ENCODE peak calls at places on chromosome 1, in six cellular contexts. One of them, this sample, is unnamed.

GRCh38 chr1:12245733-12246132 is 15.9 kb downstream of the VPS13D start:
- DNase-seq in CD4-positive, CD25-positive, alpha-beta regulatory T cell: no peak
- DNase-seq in renal cortical epithelial cell: no peak
- DNase-seq in HFFc6: no peak
- DNase-seq in hepatocyte: no peak
- DNase-seq in activated T-cell treated with anti-CD3 and anti-CD28 coated beads for 1 hour: no peak
- DNase-seq in this sample: peak

GRCh38 chr1:225441314-225442119 is 13.7 kb upstream of the LBR start:
- DNase-seq in HFFc6: no peak
- DNase-seq in activated T-cell treated with anti-CD3 and anti-CD28 coated beads for 1 hour: no peak
- DNase-seq in hepatocyte: peak
- DNase-seq in renal cortical epithelial cell: peak
- DNase-seq in CD4-positive, CD25-positive, alpha-beta regulatory T cell: no peak
- DNase-seq in this sample: no peak

GRCh38 chr1:60989745-60990718 is 92.3 kb upstream of the NFIA start:
- DNase-seq in HFFc6: peak
- DNase-seq in hepatocyte: peak
- DNase-seq in renal cortical epithelial cell: no peak
- DNase-seq in CD4-positive, CD25-positive, alpha-beta regulatory T cell: no peak
- DNase-seq in activated T-cell treated with anti-CD3 and anti-CD28 coated beads for 1 hour: no peak
- DNase-seq in this sample: no peak

GRCh38 chr1:77594366-77595112 is 87.9 kb downstream of the ZZZ3 start:
- DNase-seq in hepatocyte: no peak
- DNase-seq in CD4-positive, CD25-positive, alpha-beta regulatory T cell: no peak
- DNase-seq in renal cortical epithelial cell: no peak
- DNase-seq in HFFc6: no peak
- DNase-seq in activated T-cell treated with anti-CD3 and anti-CD28 coated beads for 1 hour: no peak
- DNase-seq in this sample: no peak

GRCh38 chr1:19036701-19037605 is 80.5 kb upstream of the IFFO2 start:
- DNase-seq in renal cortical epithelial cell: no peak
- DNase-seq in HFFc6: no peak
- DNase-seq in hepatocyte: no peak
- DNase-seq in CD4-positive, CD25-positive, alpha-beta regulatory T cell: no peak
- DNase-seq in activated T-cell treated with anti-CD3 and anti-CD28 coated beads for 1 hour: no peak
- DNase-seq in this sample: no peak

GRCh38 chr1:241610056-241610815 is 29.9 kb downstream of the CHML start:
- DNase-seq in activated T-cell treated with anti-CD3 and anti-CD28 coated beads for 1 hour: no peak
- DNase-seq in CD4-positive, CD25-positive, alpha-beta regulatory T cell: no peak
- DNase-seq in renal cortical epithelial cell: no peak
- DNase-seq in hepatocyte: peak
- DNase-seq in HFFc6: no peak
- DNase-seq in this sample: no peak

GRCh38 chr1:81432654-81433109 is 368.1 kb upstream of the ADGRL2 start:
- DNase-seq in HFFc6: no peak
- DNase-seq in activated T-cell treated with anti-CD3 and anti-CD28 coated beads for 1 hour: no peak
- DNase-seq in renal cortical epithelial cell: no peak
- DNase-seq in CD4-positive, CD25-positive, alpha-beta regulatory T cell: no peak
- DNase-seq in hepatocyte: no peak
- DNase-seq in this sample: no peak

GRCh38 chr1:214289574-214290272 is 8.8 kb downstream of the SMYD2 start:
- DNase-seq in renal cortical epithelial cell: no peak
- DNase-seq in hepatocyte: no peak
- DNase-seq in activated T-cell treated with anti-CD3 and anti-CD28 coated beads for 1 hour: no peak
- DNase-seq in CD4-positive, CD25-positive, alpha-beta regulatory T cell: no peak
- DNase-seq in HFFc6: no peak
- DNase-seq in this sample: no peak

GRCh38 chr1:160781914-160782689 is 13.9 kb upstream of the LY9 start:
- DNase-seq in renal cortical epithelial cell: no peak
- DNase-seq in HFFc6: no peak
- DNase-seq in hepatocyte: no peak
- DNase-seq in activated T-cell treated with anti-CD3 and anti-CD28 coated beads for 1 hour: no peak
- DNase-seq in CD4-positive, CD25-positive, alpha-beta regulatory T cell: no peak
- DNase-seq in this sample: no peak

GRCh38 chr1:198121058-198121829 is 35.6 kb upstream of the NEK7 start:
- DNase-seq in activated T-cell treated with anti-CD3 and anti-CD28 coated beads for 1 hour: no peak
- DNase-seq in renal cortical epithelial cell: peak
- DNase-seq in HFFc6: peak
- DNase-seq in CD4-positive, CD25-positive, alpha-beta regulatory T cell: no peak
- DNase-seq in hepatocyte: no peak
- DNase-seq in this sample: no peak

GRCh38 chr1:212667223-212668139 is 32.2 kb downstream of the BATF3 start:
- DNase-seq in renal cortical epithelial cell: peak
- DNase-seq in activated T-cell treated with anti-CD3 and anti-CD28 coated beads for 1 hour: no peak
- DNase-seq in hepatocyte: peak
- DNase-seq in CD4-positive, CD25-positive, alpha-beta regulatory T cell: no peak
- DNase-seq in HFFc6: peak
- DNase-seq in this sample: no peak

GRCh38 chr1:222928212-222928611 is 113.4 kb downstream of the DISP1 start:
- DNase-seq in CD4-positive, CD25-positive, alpha-beta regulatory T cell: no peak
- DNase-seq in activated T-cell treated with anti-CD3 and anti-CD28 coated beads for 1 hour: no peak
- DNase-seq in hepatocyte: peak
- DNase-seq in HFFc6: peak
- DNase-seq in renal cortical epithelial cell: peak
- DNase-seq in this sample: peak

GRCh38 chr1:179002552-179003345 is 22.9 kb upstream of the FAM20B start:
- DNase-seq in activated T-cell treated with anti-CD3 and anti-CD28 coated beads for 1 hour: peak
- DNase-seq in hepatocyte: peak
- DNase-seq in renal cortical epithelial cell: peak
- DNase-seq in HFFc6: peak
- DNase-seq in CD4-positive, CD25-positive, alpha-beta regulatory T cell: peak
- DNase-seq in this sample: peak

GRCh38 chr1:245898581-245898980 is 608.5 kb downstream of the SMYD3 start:
- DNase-seq in HFFc6: no peak
- DNase-seq in hepatocyte: no peak
- DNase-seq in activated T-cell treated with anti-CD3 and anti-CD28 coated beads for 1 hour: no peak
- DNase-seq in renal cortical epithelial cell: no peak
- DNase-seq in CD4-positive, CD25-positive, alpha-beta regulatory T cell: no peak
- DNase-seq in this sample: no peak

GRCh38 chr1:203229471-203230178 is at the start of gene CHIT1:
- DNase-seq in HFFc6: no peak
- DNase-seq in hepatocyte: no peak
- DNase-seq in CD4-positive, CD25-positive, alpha-beta regulatory T cell: no peak
- DNase-seq in renal cortical epithelial cell: no peak
- DNase-seq in activated T-cell treated with anti-CD3 and anti-CD28 coated beads for 1 hour: no peak
- DNase-seq in this sample: no peak

GRCh38 chr1:215282557-215282956 is 200.0 kb downstream of the KCNK2 start:
- DNase-seq in hepatocyte: no peak
- DNase-seq in HFFc6: peak
- DNase-seq in activated T-cell treated with anti-CD3 and anti-CD28 coated beads for 1 hour: no peak
- DNase-seq in CD4-positive, CD25-positive, alpha-beta regulatory T cell: no peak
- DNase-seq in renal cortical epithelial cell: peak
- DNase-seq in this sample: no peak

GRCh38 chr1:100249155-100249536 is 488 bp downstream of the DBT start:
- DNase-seq in hepatocyte: peak
- DNase-seq in renal cortical epithelial cell: no peak
- DNase-seq in HFFc6: no peak
- DNase-seq in CD4-positive, CD25-positive, alpha-beta regulatory T cell: peak
- DNase-seq in activated T-cell treated with anti-CD3 and anti-CD28 coated beads for 1 hour: no peak
- DNase-seq in this sample: no peak

GRCh38 chr1:171999756-172000155 is 158.5 kb downstream of the DNM3 start:
- DNase-seq in HFFc6: peak
- DNase-seq in activated T-cell treated with anti-CD3 and anti-CD28 coated beads for 1 hour: no peak
- DNase-seq in renal cortical epithelial cell: no peak
- DNase-seq in CD4-positive, CD25-positive, alpha-beta regulatory T cell: no peak
- DNase-seq in hepatocyte: no peak
- DNase-seq in this sample: no peak

GRCh38 chr1:160567858-160568682 is 11.2 kb downstream of the CD84 start:
- DNase-seq in CD4-positive, CD25-positive, alpha-beta regulatory T cell: peak
- DNase-seq in renal cortical epithelial cell: no peak
- DNase-seq in HFFc6: no peak
- DNase-seq in activated T-cell treated with anti-CD3 and anti-CD28 coated beads for 1 hour: peak
- DNase-seq in hepatocyte: no peak
- DNase-seq in this sample: no peak

This sample was measured in thyroid gland.